ENCODE peak calls at places on chromosomes 16 and 17, in six cellular contexts. X, W, V, A, E and Q are unnamed samples.

GRCh38 chr16:51113254-51114125 is 37.6 kb downstream of the SALL1 start:
- DNase-seq in X (no peak), W (no peak), V (no peak), A (no peak), E (no peak), Q (no peak)

GRCh38 chr17:7177210-7177953 is 1.8 kb downstream of the ASGR1 start:
- DNase-seq in X (peak), W (peak), V (peak), A (peak), E (peak), Q (no peak)

GRCh38 chr16:88768041-88768876 is 16.8 kb downstream of the PIEZO1 start:
- DNase-seq in X (no peak), W (no peak), V (no peak), A (no peak), E (peak), Q (no peak)

GRCh38 chr16:69417537-69418199 is 6.8 kb upstream of the CYB5B start:
- DNase-seq in X (peak), W (peak), V (no peak), A (no peak), E (peak), Q (no peak)

GRCh38 chr17:31435581-31435980 is 44.1 kb downstream of the RAB11FIP4 start:
- DNase-seq in X (no peak), W (no peak), V (no peak), A (no peak), E (no peak), Q (no peak)

GRCh38 chr16:87441886-87442580 is 49.9 kb downstream of the MAP1LC3B start:
- DNase-seq in X (no peak), W (no peak), V (no peak), A (no peak), E (no peak), Q (no peak)

GRCh38 chr17:35807371-35808144 is 1.7 kb upstream of the TAF15 start:
- DNase-seq in X (no peak), W (no peak), V (no peak), A (no peak), E (peak), Q (no peak)

GRCh38 chr16:88619859-88620655 is 18.3 kb upstream of the IL17C start:
- DNase-seq in X (no peak), W (peak), V (peak), A (no peak), E (peak), Q (no peak)